ENCODE peak calls at places on chromosomes 4 and X, in four cellular contexts. E is IMR-90, N is GM12878, C is K562. B is an unnamed sample.
A peak's percentile ranks its signal among the peaks of the same experiment; 100 is the strongest.

GRCh38 chr4:134465417-134465816 is 263.8 kb upstream of the PABPC4L start:
- DNase-seq in E (no peak), N (no peak), C (no peak), B (no peak)

GRCh38 chr4:164251257-164251656 is 502.7 kb upstream of the SMIM31 start:
- DNase-seq in E (no peak), N (no peak), C (no peak), B (no peak)

GRCh38 chr4:183353557-183353956 is 31.3 kb upstream of the CLDN24 start:
- DNase-seq in E (no peak), N (no peak), C (peak; percentile 40), B (no peak)

GRCh38 chrX:107562482-107562881 is 65.8 kb upstream of the PRPS1 start:
- DNase-seq in E (peak; percentile 88), N (no peak), C (no peak), B (no peak)

GRCh38 chrX:103607385-103608304 is at the start of gene TCEAL3:
- DNase-seq in E (peak; percentile 26), N (no peak), C (no peak), B (no peak)

GRCh38 chrX:68829594-68830485 is 1.0 kb downstream of the EFNB1 start:
- DNase-seq in E (peak; percentile 19), N (no peak), C (peak; percentile 16), B (peak; percentile 14)

GRCh38 chr4:105859233-105859632 is 36.0 kb upstream of the NPNT start:
- DNase-seq in E (peak; percentile 79), N (peak; percentile 9), C (no peak), B (peak; percentile 38)

GRCh38 chrX:119622356-119623232 is 16.4 kb upstream of the NKRF start:
- DNase-seq in E (peak; percentile 79), N (no peak), C (no peak), B (no peak)

GRCh38 chrX:124211312-124211942 is 121.0 kb upstream of the TEX13D start:
- DNase-seq in E (peak; percentile 3), N (no peak), C (peak; percentile 29), B (peak; percentile 32)

GRCh38 chrX:9429767-9430166 is 35.1 kb upstream of the TBL1X start:
- DNase-seq in E (no peak), N (no peak), C (no peak), B (no peak)

GRCh38 chr4:140595065-140595464 is 26.3 kb upstream of the UCP1 start:
- DNase-seq in E (peak; percentile 9), N (no peak), C (peak; percentile 14), B (peak; percentile 41)

GRCh38 chrX:140440891-140441290 is 64.0 kb downstream of the SOX3 start:
- DNase-seq in E (peak; percentile 5), N (no peak), C (no peak), B (no peak)

GRCh38 chr4:125388653-125389052 is 73.9 kb downstream of the FAT4 start:
- DNase-seq in E (peak; percentile 70), N (no peak), C (no peak), B (no peak)

GRCh38 chr4:110306363-110306762 is 107.9 kb upstream of the ELOVL6 start:
- DNase-seq in E (no peak), N (no peak), C (no peak), B (no peak)

GRCh38 chr4:78059524-78059889 is 2.4 kb downstream of the FRAS1 start:
- DNase-seq in E (peak; percentile 45), N (no peak), C (peak; percentile 58), B (peak; percentile 87)

GRCh38 chrX:117538441-117539418 is 577.9 kb downstream of the KLHL13 start:
- DNase-seq in E (no peak), N (no peak), C (no peak), B (no peak)

GRCh38 chrX:39176105-39176504 is 374.8 kb downstream of the MID1IP1 start:
- DNase-seq in E (no peak), N (no peak), C (no peak), B (no peak)

GRCh38 chr4:82890602-82890912 is 396 bp downstream of the SEC31A start:
- DNase-seq in E (no peak), N (no peak), C (no peak), B (peak; percentile 5)

GRCh38 chr4:102430511-102430910 is 70.6 kb upstream of the NFKB1 start:
- DNase-seq in E (peak; percentile 16), N (no peak), C (peak; percentile 10), B (no peak)

GRCh38 chr4:170089274-170089742 is 448 bp downstream of the AADAT start:
- DNase-seq in E (peak; percentile 39), N (no peak), C (no peak), B (peak; percentile 19)

GRCh38 chr4:98658287-98659105 is at the start of gene TSPAN5:
- DNase-seq in E (peak; percentile 67), N (no peak), C (peak; percentile 77), B (peak; percentile 52)

GRCh38 chr4:83751336-83751949 is 215.5 kb downstream of the GPAT3 start:
- DNase-seq in E (no peak), N (no peak), C (no peak), B (no peak)

GRCh38 chr4:132572210-132572609 is 576.9 kb upstream of the PCDH10 start:
- DNase-seq in E (peak; percentile 25), N (no peak), C (no peak), B (peak; percentile 17)

GRCh38 chrX:21375795-21376069 is 1.5 kb downstream of the CNKSR2 start:
- DNase-seq in E (no peak), N (no peak), C (no peak), B (peak; percentile 38)

GRCh38 chrX:21374163-21374993 is at the start of gene CNKSR2:
- DNase-seq in E (peak; percentile 3), N (no peak), C (no peak), B (peak; percentile 77)

GRCh38 chrX:21376636-21377035 is 2.4 kb downstream of the CNKSR2 start:
- DNase-seq in E (no peak), N (no peak), C (no peak), B (no peak)

GRCh38 chrX:21373637-21374162 is 518 bp upstream of the CNKSR2 start:
- DNase-seq in E (no peak), N (no peak), C (no peak), B (peak; percentile 23)

DNA sequence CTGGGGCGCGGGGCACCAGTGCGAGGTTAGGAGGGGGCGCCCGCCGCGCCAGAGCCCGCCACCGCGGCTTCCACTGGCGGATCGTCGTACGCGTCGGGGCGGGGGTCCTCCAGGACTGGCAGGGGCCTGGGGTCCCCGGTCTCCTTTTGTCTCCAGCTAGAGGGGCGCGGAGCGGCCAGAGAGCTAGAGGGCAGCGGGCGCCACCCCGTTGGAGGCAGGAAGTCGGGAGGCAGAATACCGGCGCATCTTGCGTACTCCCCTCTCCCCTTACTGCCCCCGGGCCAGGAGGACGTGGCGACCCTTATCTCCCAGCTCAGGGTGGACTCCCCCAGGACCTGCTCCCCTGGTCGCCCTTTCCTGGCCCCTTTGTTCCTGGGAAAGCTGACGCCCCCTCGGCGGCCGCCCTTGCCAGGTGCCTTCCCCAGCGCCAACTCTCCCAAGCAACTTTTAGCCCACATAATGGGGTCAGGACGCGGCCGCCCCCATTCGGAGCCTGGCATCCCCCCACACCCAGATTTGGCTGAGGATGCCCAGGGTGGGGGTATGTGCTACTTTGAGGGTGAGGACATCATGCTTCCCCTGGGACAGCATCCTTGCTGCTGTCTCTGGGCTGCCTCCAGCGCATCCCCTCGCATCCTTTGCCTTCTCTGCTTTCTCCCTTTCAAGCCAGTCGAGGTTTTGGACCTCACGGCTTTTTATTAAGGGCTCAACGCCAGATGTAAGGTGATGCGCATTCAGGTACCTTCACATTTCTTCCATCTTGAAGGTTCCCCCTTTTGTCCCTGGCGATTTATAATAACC is 976 bp downstream of the CNKSR2 start:
- DNase-seq in E (no peak), N (no peak), C (no peak), B (no peak)
- TF ChIP-seq ELK1 in E (no peak), N (no peak), C (no peak), B (no peak)

GRCh38 chr4:122851568-122851967 is 24.9 kb downstream of the FGF2 start:
- DNase-seq in E (no peak), N (no peak), C (no peak), B (no peak)

GRCh38 chr4:122855491-122855890 is 28.9 kb downstream of the FGF2 start:
- DNase-seq in E (no peak), N (no peak), C (no peak), B (no peak)

GRCh38 chr4:122857160-122857559 is 30.5 kb downstream of the FGF2 start:
- DNase-seq in E (no peak), N (no peak), C (no peak), B (no peak)

GRCh38 chr4:122854860-122855259 is 28.2 kb downstream of the FGF2 start:
- DNase-seq in E (no peak), N (no peak), C (no peak), B (no peak)

GRCh38 chr4:122854444-122854843 is 27.8 kb downstream of the FGF2 start:
- DNase-seq in E (no peak), N (no peak), C (no peak), B (no peak)
- TF ChIP-seq ELK1 in E (no peak), N (no peak), C (no peak), B (no peak)

GRCh38 chrX:6448003-6448402 is 86.9 kb downstream of the VCX3A start:
- DNase-seq in E (no peak), N (no peak), C (no peak), B (no peak)

GRCh38 chrX:6440647-6441046 is 94.3 kb downstream of the VCX3A start:
- DNase-seq in E (no peak), N (no peak), C (no peak), B (no peak)

GRCh38 chrX:6449946-6450345 is 85.0 kb downstream of the VCX3A start:
- DNase-seq in E (no peak), N (no peak), C (no peak), B (no peak)

GRCh38 chrX:6446588-6446987 is 88.3 kb downstream of the VCX3A start:
- DNase-seq in E (no peak), N (no peak), C (no peak), B (no peak)
- TF ChIP-seq ELK1 in E (no peak), N (no peak), C (no peak), B (no peak)

GRCh38 chr4:35943606-35944005 is 300.7 kb downstream of the ARAP2 start:
- DNase-seq in E (no peak), N (no peak), C (no peak), B (no peak)
- TF ChIP-seq ELK1 in E (no peak), N (no peak), C (no peak), B (no peak)

GRCh38 chrX:16828126-16828908 is 41.8 kb downstream of the RBBP7 start:
- DNase-seq in E (peak; percentile 91), N (no peak), C (no peak), B (no peak)
- TF ChIP-seq ELK1 in E (no peak), N (no peak), C (no peak), B (no peak)

DNA sequence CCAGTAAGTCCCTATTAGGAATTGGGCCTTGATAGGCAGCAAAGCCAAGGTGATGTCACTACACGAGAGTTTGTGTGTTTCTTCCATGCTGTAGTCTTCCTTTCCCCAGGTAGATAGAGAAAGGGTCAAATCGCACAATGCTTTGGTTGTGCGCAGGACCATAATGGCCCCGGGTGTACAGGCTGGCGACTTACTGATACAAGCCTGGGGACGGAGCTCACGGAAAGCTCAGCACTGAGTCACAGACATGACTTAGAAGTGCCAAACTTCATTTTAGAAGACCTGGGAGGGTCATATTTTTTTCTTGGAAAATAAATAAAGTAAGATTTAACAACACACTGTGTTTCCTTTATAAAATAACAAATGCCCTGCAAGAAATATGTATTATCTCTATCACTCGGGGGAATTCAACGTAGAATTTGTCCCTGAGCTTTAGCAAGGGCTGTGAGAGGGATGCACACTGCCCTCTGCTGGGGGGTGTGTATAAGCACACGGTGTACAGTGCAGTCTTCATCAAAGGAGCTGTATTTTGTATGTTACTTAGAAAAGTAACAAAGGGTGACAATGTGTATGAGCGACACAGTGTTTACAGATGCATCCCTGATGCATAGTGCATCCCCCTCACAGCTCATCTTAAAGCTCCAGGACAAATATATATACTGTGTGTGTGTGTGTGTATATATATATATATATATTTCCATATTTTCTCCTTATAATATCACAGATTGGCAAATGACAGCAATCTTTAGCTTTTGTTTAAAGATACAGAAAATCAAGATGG is 254.5 kb upstream of the VEGFC start:
- DNase-seq in E (peak; percentile 81), N (no peak), C (peak; percentile 20), B (peak; percentile 78)
- TF ChIP-seq ELK1 in E (no peak), N (no peak), C (no peak), B (no peak)

GRCh38 chr4:138112389-138112788 is 129.8 kb downstream of the SLC7A11 start:
- DNase-seq in E (no peak), N (no peak), C (no peak), B (no peak)
- TF ChIP-seq ELK1 in E (no peak), N (no peak), C (no peak), B (no peak)

B was measured in A549.